ENCODE peak calls at places on chromosomes 5 and 9, in five cellular contexts. A is activated CD4-positive, alpha-beta T cell treated with anti-CD3 and anti-CD28 coated beads, Interleukin-2, amount 50 U/mL, for 4 hours; E is GDM1; M is stromal cell of bone marrow; V is stimulated activated CD4-positive, alpha-beta T cell treated with anti-CD3 and anti-CD28 coated beads, Interleukin-1b, Interleukin-23, amount 100 ng/mL, for 24 hours. L is an unnamed sample.

GRCh38 chr5:169906745-169907649 is 73.3 kb downstream of the INSYN2B start:
- DNase-seq in A (no peak), E (no peak), V (no peak), M (no peak), L (no peak)

GRCh38 chr9:127319366-127320121 is 55.0 kb downstream of the GARNL3 start:
- DNase-seq in E (no peak), V (no peak), A (no peak), M (no peak), L (no peak)

GRCh38 chr9:130451509-130452388 is 7.0 kb downstream of the ASS1 start:
- DNase-seq in E (no peak), A (no peak), V (no peak), M (peak), L (peak)

GRCh38 chr9:96412174-96412913 is 5.8 kb downstream of the ZNF367 start:
- DNase-seq in E (no peak), M (no peak), V (no peak), A (no peak), L (no peak)

GRCh38 chr9:92657296-92658094 is 12.4 kb downstream of the IPPK start:
- DNase-seq in A (no peak), M (no peak), E (no peak), V (no peak), L (peak)

GRCh38 chr5:112419596-112420110 is 576 bp upstream of the EPB41L4A start:
- DNase-seq in M (no peak), A (no peak), V (no peak), E (no peak), L (peak)

GRCh38 chr5:68479524-68479923 is 264.0 kb downstream of the PIK3R1 start:
- DNase-seq in V (no peak), E (no peak), A (no peak), M (no peak), L (no peak)

GRCh38 chr5:36417668-36418067 is 116.0 kb upstream of the RANBP3L start:
- DNase-seq in A (no peak), V (no peak), E (no peak), M (no peak), L (no peak)

GRCh38 chr9:88738708-88739107 is 203.7 kb downstream of the NXNL2 start:
- DNase-seq in V (no peak), M (no peak), E (no peak), A (no peak), L (no peak)

GRCh38 chr9:120348951-120349429 is 231.0 kb downstream of the CDK5RAP2 start:
- DNase-seq in M (no peak), A (no peak), E (peak), V (no peak), L (peak)

GRCh38 chr5:68343421-68343826 is 127.9 kb downstream of the PIK3R1 start:
- DNase-seq in A (no peak), M (peak), V (no peak), E (no peak), L (peak)

GRCh38 chr9:89661956-89662717 is 57.3 kb downstream of the GADD45G start:
- DNase-seq in A (no peak), V (no peak), E (no peak), M (peak), L (peak)

GRCh38 chr5:33601881-33602280 is 161.1 kb downstream of the TARS1 start:
- DNase-seq in V (no peak), E (no peak), A (no peak), M (no peak), L (no peak)

GRCh38 chr5:126233256-126233655 is 190.0 kb upstream of the GRAMD2B start:
- DNase-seq in M (no peak), V (no peak), A (no peak), E (no peak), L (no peak)

GRCh38 chr5:150413176-150413901 is 629 bp upstream of the CD74 start:
- DNase-seq in V (no peak), A (no peak), E (no peak), M (no peak), L (no peak)

GRCh38 chr5:65121880-65122436 is 353.2 kb downstream of the CWC27 start:
- DNase-seq in M (peak), E (no peak), A (no peak), V (no peak), L (no peak)

GRCh38 chr5:103902893-103903292 is 340.3 kb upstream of the NUDT12 start:
- DNase-seq in E (no peak), A (no peak), M (no peak), V (no peak), L (no peak)

GRCh38 chr5:84085387-84086041 is 299.2 kb downstream of the EDIL3 start:
- DNase-seq in E (no peak), M (no peak), A (no peak), V (no peak), L (no peak)

GRCh38 chr5:6889030-6889429 is 175.8 kb downstream of the TENT4A start:
- DNase-seq in A (no peak), E (no peak), V (no peak), M (no peak), L (no peak)

GRCh38 chr5:82290908-82291307 is 12.8 kb upstream of the RPS23 start:
- DNase-seq in E (no peak), A (no peak), M (no peak), V (no peak), L (no peak)

GRCh38 chr5:36482812-36483211 is 123.6 kb upstream of the SLC1A3 start:
- DNase-seq in E (no peak), M (no peak), V (no peak), A (no peak), L (no peak)

GRCh38 chr5:121105921-121106320 is 641.8 kb downstream of the PRR16 start:
- DNase-seq in A (no peak), E (no peak), V (no peak), M (no peak), L (no peak)

GRCh38 chr5:176741566-176742211 is 68.7 kb upstream of the UNC5A start:
- DNase-seq in E (no peak), V (no peak), A (no peak), M (no peak), L (no peak)

GRCh38 chr5:138926688-138927448 is 51.7 kb upstream of the LRRTM2 start:
- DNase-seq in V (no peak), E (no peak), A (no peak), M (no peak), L (no peak)

GRCh38 chr9:24257726-24258125 is 288.0 kb downstream of the IZUMO3 start:
- DNase-seq in M (no peak), E (no peak), A (no peak), V (no peak), L (no peak)

GRCh38 chr9:95516736-95517558 is at the start of gene PTCH1:
- DNase-seq in A (no peak), M (no peak), V (no peak), E (no peak), L (peak)

GRCh38 chr9:6968271-6968670 is 210.5 kb downstream of the KDM4C start:
- DNase-seq in E (no peak), V (no peak), A (no peak), M (peak), L (no peak)

GRCh38 chr5:42520957-42521356 is 97.7 kb downstream of the GHR start:
- DNase-seq in M (no peak), A (no peak), V (no peak), E (no peak), L (no peak)

GRCh38 chr9:96567203-96567700 is 52.4 kb downstream of the CDC14B start:
- DNase-seq in E (no peak), V (no peak), M (no peak), A (no peak), L (no peak)

GRCh38 chr5:1888541-1889251 is 6.0 kb upstream of the IRX4 start:
- DNase-seq in A (no peak), M (no peak), V (no peak), E (no peak), L (no peak)

GRCh38 chr5:171205375-171205774 is 103.7 kb upstream of the TLX3 start:
- DNase-seq in M (no peak), V (no peak), E (no peak), A (no peak), L (no peak)